ENCODE peak calls at places on chromosomes 11 and 22, in nine cellular contexts. I, S, T, B, G, H, Q, L and V are unnamed samples.

GRCh38 chr11:92804388-92804787 is 165.1 kb upstream of the MTNR1B start:
- DNase-seq in I (no peak), S (no peak), T (no peak), B (no peak), G (no peak), H (no peak), Q (no peak), L (no peak), V (no peak)

GRCh38 chr11:96969251-96969650 is 579.4 kb downstream of the JRKL start:
- DNase-seq in I (no peak), S (no peak), T (no peak), B (no peak), G (no peak), H (no peak), Q (no peak), L (no peak), V (no peak)

GRCh38 chr22:26922804-26923203 is 265.4 kb downstream of the MIAT start:
- DNase-seq in I (no peak), S (no peak), T (no peak), B (no peak), G (no peak), H (no peak), Q (no peak), L (no peak), V (no peak)

GRCh38 chr22:30541979-30542810 is 4.3 kb downstream of the SEC14L6 start:
- DNase-seq in I (no peak), S (peak; percentile 32), T (no peak), B (no peak), G (peak; percentile 49), H (no peak), Q (no peak), L (no peak), V (peak; percentile 58)

GRCh38 chr22:23678133-23678532 is 12.7 kb upstream of the RGL4 start:
- DNase-seq in I (no peak), S (no peak), T (no peak), B (no peak), G (no peak), H (no peak), Q (no peak), L (no peak), V (no peak)

GRCh38 chr11:62337682-62338181 is 484 bp downstream of the ASRGL1 start:
- DNase-seq in I (peak; percentile 57), S (no peak), T (peak; percentile 35), B (peak; percentile 45), G (peak; percentile 52), H (no peak), Q (peak; percentile 27), L (no peak), V (peak; percentile 43)

GRCh38 chr22:30279389-30279788 is 9.9 kb downstream of the CASTOR1 start:
- DNase-seq in I (no peak), S (peak; percentile 50), T (no peak), B (no peak), G (no peak), H (peak; percentile 64), Q (no peak), L (no peak), V (no peak)

GRCh38 chr11:47332303-47332711 is 20.2 kb downstream of the MYBPC3 start:
- DNase-seq in I (no peak), S (no peak), T (no peak), B (no peak), G (no peak), H (no peak), Q (no peak), L (no peak), V (no peak)

GRCh38 chr11:111137846-111138245 is 107.7 kb upstream of the POU2AF2 start:
- DNase-seq in I (no peak), S (no peak), T (no peak), B (no peak), G (no peak), H (no peak), Q (no peak), L (no peak), V (no peak)

GRCh38 chr11:32259641-32260081 is 168.8 kb downstream of the RCN1 start:
- DNase-seq in I (no peak), S (peak; percentile 25), T (peak; percentile 31), B (no peak), G (no peak), H (no peak), Q (peak; percentile 11), L (no peak), V (peak; percentile 21)

GRCh38 chr11:102007567-102008437 is 39.4 kb upstream of the CFAP300 start:
- DNase-seq in I (no peak), S (no peak), T (peak; percentile 60), B (peak; percentile 78), G (no peak), H (no peak), Q (peak; percentile 95), L (no peak), V (no peak)

GRCh38 chr22:46652930-46653331 is 32.7 kb downstream of the GRAMD4 start:
- DNase-seq in I (no peak), S (peak; percentile 41), T (no peak), B (no peak), G (peak; percentile 20), H (no peak), Q (no peak), L (no peak), V (peak; percentile 41)
- H3K27ac ChIP-seq in I (peak overlapping the region; percentile 77), S (peak overlapping the region; percentile 21), T (peak overlapping the region; percentile 66), B (no peak overlapping the region), G (peak overlapping the region; percentile 5), H (peak overlapping the region; percentile 72), Q (peak overlapping the region; percentile 77), L (no peak overlapping the region), V (no peak overlapping the region)

GRCh38 chr11:68120212-68121066 is 749 bp downstream of the CHKA start:
- DNase-seq in I (peak; percentile 79), S (peak; percentile 76), T (peak; percentile 53), B (peak; percentile 51), G (peak; percentile 73), H (peak; percentile 74), Q (no peak), L (peak; percentile 46), V (peak; percentile 71)

GRCh38 chr11:68117896-68118470 is 3.2 kb downstream of the CHKA start:
- DNase-seq in I (no peak), S (peak; percentile 20), T (no peak), B (no peak), G (no peak), H (no peak), Q (no peak), L (no peak), V (no peak)

GRCh38 chr11:68122936-68123539 is 1.9 kb upstream of the CHKA start:
- DNase-seq in I (peak; percentile 76), S (peak; percentile 68), T (peak; percentile 81), B (no peak), G (peak; percentile 73), H (peak; percentile 58), Q (peak; percentile 63), L (no peak), V (no peak)

GRCh38 chr11:68118753-68119448 is 2.3 kb downstream of the CHKA start:
- DNase-seq in I (no peak), S (peak; percentile 75), T (peak; percentile 50), B (peak; percentile 12), G (peak; percentile 73), H (no peak), Q (no peak), L (no peak), V (no peak)

GRCh38 chr11:68121067-68121899 is at the start of gene CHKA:
- DNase-seq in I (peak; percentile 97), S (peak; percentile 96), T (peak; percentile 95), B (peak; percentile 93), G (peak; percentile 95), H (peak; percentile 94), Q (peak; percentile 91), L (peak; percentile 87), V (peak; percentile 96)
- TF ChIP-seq POLR2A in I (peak; percentile 100), S (peak; percentile 99), T (peak; percentile 83), B (peak; percentile 33), G (peak; percentile 85), H (peak; percentile 83), Q (peak; percentile 71), L (peak; percentile 96), V (peak; percentile 83)

GRCh38 chr11:88434333-88434976 is 96.9 kb upstream of the CTSC start:
- DNase-seq in I (no peak), S (no peak), T (no peak), B (no peak), G (no peak), H (no peak), Q (peak; percentile 12), L (no peak), V (no peak)
- H3K4me3 ChIP-seq in I (no peak overlapping the region), S (no peak overlapping the region), T (no peak overlapping the region), B (no peak overlapping the region), G (no peak overlapping the region), H (no peak overlapping the region), Q (no peak overlapping the region), L (no peak overlapping the region), V (no peak overlapping the region)

GRCh38 chr11:2303627-2304155 is 1.9 kb downstream of the TSPAN32 start:
- DNase-seq in I (no peak), S (no peak), T (no peak), B (no peak), G (no peak), H (peak; percentile 85), Q (no peak), L (no peak), V (peak; percentile 88)

GRCh38 chr11:2305862-2306823 is 4.3 kb downstream of the TSPAN32 start:
- DNase-seq in I (no peak), S (peak; percentile 61), T (peak; percentile 73), B (peak; percentile 46), G (peak; percentile 40), H (peak; percentile 73), Q (no peak), L (peak; percentile 86), V (peak; percentile 86)

GRCh38 chr11:2302844-2303626 is 1.2 kb downstream of the TSPAN32 start:
- DNase-seq in I (peak; percentile 60), S (no peak), T (no peak), B (no peak), G (peak; percentile 65), H (peak; percentile 91), Q (no peak), L (no peak), V (peak; percentile 30)

GRCh38 chr11:2305140-2305861 is 3.5 kb downstream of the TSPAN32 start:
- DNase-seq in I (peak; percentile 90), S (peak; percentile 88), T (peak; percentile 88), B (peak; percentile 56), G (peak; percentile 90), H (peak; percentile 86), Q (peak; percentile 62), L (peak; percentile 80), V (peak; percentile 90)

DNA sequence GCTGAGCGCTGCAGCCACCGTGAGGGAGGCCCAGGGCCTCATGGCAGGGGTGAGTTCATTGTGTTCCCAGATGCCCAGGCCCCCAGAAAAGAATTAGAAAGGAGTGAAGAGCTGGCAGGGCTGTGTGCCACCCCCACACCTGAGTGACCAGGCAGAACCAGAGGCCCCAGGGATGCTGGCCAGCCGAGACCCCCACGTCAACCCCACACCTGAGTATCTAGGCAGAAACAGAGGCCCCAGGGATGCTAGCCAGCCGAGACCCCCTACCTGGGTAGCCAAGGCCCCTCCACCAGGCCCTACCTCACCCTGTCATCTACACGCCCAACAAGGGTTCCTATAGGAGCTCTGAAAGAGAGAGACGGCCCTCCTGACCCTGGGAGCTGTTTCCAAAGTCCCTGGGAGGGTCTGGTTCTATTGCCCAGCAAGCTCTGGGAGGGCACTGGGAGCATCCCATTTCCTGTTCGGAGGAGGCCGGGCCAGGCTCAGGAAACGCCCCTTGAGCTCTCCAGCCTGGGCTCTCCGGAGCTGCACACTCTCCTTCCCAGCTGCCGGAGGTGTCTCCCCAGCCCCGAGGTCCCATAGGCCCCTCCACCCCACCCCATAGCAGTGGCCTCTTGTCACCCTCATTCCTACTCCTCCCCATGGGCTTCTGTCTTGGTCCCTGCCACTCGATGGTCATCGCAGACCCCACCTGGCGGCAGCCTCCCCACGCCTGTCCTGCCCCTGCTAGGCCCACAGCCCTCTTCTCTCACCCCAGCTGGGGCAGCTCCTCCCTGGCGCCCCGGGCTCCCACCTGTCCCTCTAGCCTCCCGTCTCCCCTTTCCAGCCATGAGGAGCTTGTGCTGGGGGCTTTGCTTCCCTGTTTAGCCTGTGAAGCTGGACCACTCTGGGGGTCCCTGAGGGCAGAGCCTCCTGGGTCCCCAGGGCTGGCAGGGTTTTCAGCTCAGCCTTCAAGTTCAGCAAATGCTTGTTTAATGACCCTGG is 2.6 kb downstream of the TSPAN32 start:
- DNase-seq in I (no peak), S (peak; percentile 41), T (no peak), B (no peak), G (no peak), H (no peak), Q (no peak), L (no peak), V (peak; percentile 25)
- H3K27ac ChIP-seq in I (no peak overlapping the region), S (no peak overlapping the region), T (peak overlapping the region; percentile 89), B (no peak overlapping the region), G (peak overlapping the region; percentile 43), H (peak overlapping the region; percentile 91), Q (no peak overlapping the region), L (peak overlapping the region; percentile 93), V (peak overlapping the region; percentile 37)